ENCODE peak calls at places on chromosomes 5 and 9, in five cellular contexts. X is fibroblast of the aortic adventitia, B is WTC11, P is body of pancreas, Q is skeletal muscle cell. R is an unnamed sample.
A peak's percentile ranks its signal among the peaks of the same experiment; 100 is the strongest.

GRCh38 chr5:108905818-108906217 is 158.1 kb downstream of the FER start:
- DNase-seq in X (peak; percentile 17), B (no peak), P (no peak), Q (no peak), R (no peak)

GRCh38 chr5:168366124-168366523 is 74.7 kb downstream of the WWC1 start:
- DNase-seq in X (peak; percentile 73), B (no peak), P (no peak), Q (peak; percentile 90), R (peak; percentile 21)

GRCh38 chr9:37996050-37996811 is 72.8 kb downstream of the SHB start:
- DNase-seq in X (no peak), B (no peak), P (no peak), Q (no peak), R (no peak)

GRCh38 chr5:140391312-140391711 is 10.3 kb upstream of the ANKHD1 start:
- DNase-seq in X (peak; percentile 82), B (no peak), P (no peak), Q (no peak), R (no peak)

GRCh38 chr5:5644249-5644648 is 221.8 kb downstream of the ICE1 start:
- DNase-seq in X (no peak), B (no peak), P (no peak), Q (no peak), R (no peak)

GRCh38 chr9:134629586-134630392 is 11.8 kb upstream of the COL5A1 start:
- DNase-seq in X (peak; percentile 33), B (peak; percentile 5), P (no peak), Q (no peak), R (no peak)

GRCh38 chr5:136022965-136023364 is 5.8 kb upstream of the TGFBI start:
- DNase-seq in X (no peak), B (no peak), P (no peak), Q (no peak), R (no peak)

GRCh38 chr5:179319741-179320281 is 25.4 kb downstream of the ADAMTS2 start:
- DNase-seq in X (peak; percentile 52), B (peak; percentile 13), P (no peak), Q (peak; percentile 44), R (no peak)

GRCh38 chr5:53309653-53310052 is 170.8 kb upstream of the FST start:
- DNase-seq in X (no peak), B (no peak), P (no peak), Q (no peak), R (no peak)

GRCh38 chr5:33854733-33855151 is 37.0 kb downstream of the ADAMTS12 start:
- DNase-seq in X (peak; percentile 82), B (no peak), P (no peak), Q (peak; percentile 74), R (peak; percentile 58)

GRCh38 chr5:172450861-172451695 is 3.2 kb downstream of the SH3PXD2B start:
- DNase-seq in X (peak; percentile 70), B (peak; percentile 71), P (no peak), Q (no peak), R (peak; percentile 25)

GRCh38 chr5:9932770-9933169 is 302.6 kb upstream of the TAS2R1 start:
- DNase-seq in X (peak; percentile 89), B (no peak), P (no peak), Q (peak; percentile 34), R (no peak)

GRCh38 chr9:19641046-19641445 is 147.8 kb downstream of the SLC24A2 start:
- DNase-seq in X (peak; percentile 19), B (no peak), P (no peak), Q (no peak), R (no peak)

GRCh38 chr9:94084314-94084713 is at the start of gene PTPDC1:
- DNase-seq in X (peak; percentile 83), B (peak; percentile 78), P (no peak), Q (peak; percentile 53), R (peak; percentile 8)

GRCh38 chr9:129840024-129840423 is 4.8 kb downstream of the USP20 start:
- DNase-seq in X (no peak), B (no peak), P (no peak), Q (no peak), R (no peak)

GRCh38 chr5:6404129-6404528 is 25.8 kb upstream of the MED10 start:
- DNase-seq in X (peak; percentile 17), B (no peak), P (no peak), Q (peak; percentile 2), R (no peak)

GRCh38 chr5:112616812-112617547 is 120.7 kb upstream of the APC start:
- DNase-seq in X (no peak), B (no peak), P (peak; percentile 57), Q (no peak), R (no peak)

GRCh38 chr9:100125236-100125635 is 26.2 kb downstream of the INVS start:
- DNase-seq in X (no peak), B (no peak), P (no peak), Q (no peak), R (no peak)

R was measured in endothelial cell of umbilical vein.